ENCODE peak calls at places on chromosomes 11 and 22, in seven cellular contexts. L is H1, Y is stomach, D is HCT116, O is GM12878, Z is HepG2, J is K562. U is an unnamed sample.

GRCh38 chr22:20607157-20607907 is 99.9 kb downstream of the MED15 start:
- DNase-seq in L (peak; percentile 58), Y (no peak), D (no peak), O (no peak), Z (no peak), J (no peak), U (peak; percentile 72)

GRCh38 chr11:44917741-44918140 is 32.9 kb downstream of the TP53I11 start:
- DNase-seq in L (no peak), Y (no peak), D (no peak), O (no peak), Z (no peak), J (no peak), U (no peak)

GRCh38 chr11:13897606-13898276 is 64.8 kb upstream of the SPON1 start:
- DNase-seq in L (no peak), Y (no peak), D (no peak), O (no peak), Z (no peak), J (no peak), U (no peak)

GRCh38 chr11:11937957-11938356 is 70.5 kb downstream of the DKK3 start:
- DNase-seq in L (no peak), Y (no peak), D (no peak), O (no peak), Z (no peak), J (no peak), U (no peak)

GRCh38 chr11:34881900-34882299 is 34.3 kb downstream of the APIP start:
- DNase-seq in L (no peak), Y (no peak), D (no peak), O (no peak), Z (no peak), J (no peak), U (no peak)

GRCh38 chr11:17744151-17744940 is 9.8 kb downstream of the KCNC1 start:
- DNase-seq in L (no peak), Y (no peak), D (no peak), O (no peak), Z (no peak), J (no peak), U (peak; percentile 48)

GRCh38 chr11:65539401-65540289 is 14.8 kb downstream of the SCYL1 start:
- DNase-seq in L (peak; percentile 89), Y (peak; percentile 83), D (peak; percentile 62), O (no peak), Z (no peak), J (no peak), U (no peak)

GRCh38 chr11:86818466-86819282 is 18.3 kb downstream of the PRSS23 start:
- DNase-seq in L (no peak), Y (no peak), D (peak; percentile 52), O (peak; percentile 7), Z (peak; percentile 42), J (peak; percentile 49), U (no peak)

GRCh38 chr11:111444040-111444439 is 65.0 kb upstream of the POU2AF1 start:
- DNase-seq in L (no peak), Y (no peak), D (no peak), O (no peak), Z (no peak), J (no peak), U (no peak)

GRCh38 chr11:12556788-12557384 is 117.3 kb upstream of the TEAD1 start:
- DNase-seq in L (peak; percentile 51), Y (peak; percentile 80), D (peak; percentile 12), O (no peak), Z (peak; percentile 39), J (no peak), U (no peak)

GRCh38 chr11:68038226-68038717 is 553 bp upstream of the TCIRG1 start:
- DNase-seq in L (no peak), Y (no peak), D (no peak), O (no peak), Z (peak; percentile 93), J (peak; percentile 72), U (peak; percentile 86)

GRCh38 chr11:111983187-111983986 is 41.8 kb upstream of the DLAT start:
- DNase-seq in L (peak; percentile 62), Y (peak; percentile 71), D (no peak), O (no peak), Z (peak; percentile 91), J (peak; percentile 86), U (no peak)

GRCh38 chr11:94302806-94303205 is 1.6 kb upstream of the IZUMO1R start:
- DNase-seq in L (no peak), Y (no peak), D (no peak), O (no peak), Z (no peak), J (no peak), U (no peak)

GRCh38 chr11:66068923-66069714 is 953 bp upstream of the PACS1 start:
- DNase-seq in L (peak; percentile 48), Y (peak; percentile 58), D (no peak), O (no peak), Z (peak; percentile 12), J (no peak), U (peak; percentile 85)

GRCh38 chr11:47552581-47553416 is at the start of gene CELF1:
- DNase-seq in L (peak; percentile 91), Y (peak; percentile 92), D (peak; percentile 63), O (peak; percentile 50), Z (peak; percentile 77), J (peak; percentile 91), U (peak; percentile 99)

GRCh38 chr22:49370841-49371301 is 456.8 kb downstream of the BRD1 start:
- DNase-seq in L (peak; percentile 29), Y (peak; percentile 17), D (no peak), O (no peak), Z (no peak), J (no peak), U (peak; percentile 54)

GRCh38 chr11:2787816-2788750 is 88.3 kb upstream of the KCNQ1OT1 start:
- DNase-seq in L (peak; percentile 52), Y (peak; percentile 45), D (no peak), O (no peak), Z (peak; percentile 61), J (no peak), U (peak; percentile 47)

GRCh38 chr11:121696177-121696863 is 243.6 kb upstream of the SORL1-AS1 start:
- DNase-seq in L (no peak), Y (no peak), D (no peak), O (no peak), Z (no peak), J (no peak), U (no peak)

GRCh38 chr22:18994056-18994455 is 58.0 kb upstream of the PRODH start:
- DNase-seq in L (peak; percentile 42), Y (no peak), D (no peak), O (no peak), Z (no peak), J (no peak), U (no peak)

GRCh38 chr11:75346296-75346695 is 5.2 kb downstream of the ARRB1 start:
- DNase-seq in L (no peak), Y (no peak), D (no peak), O (no peak), Z (no peak), J (no peak), U (no peak)

GRCh38 chr11:121790435-121790834 is 325.6 kb downstream of the BLID start:
- DNase-seq in L (no peak), Y (no peak), D (no peak), O (no peak), Z (no peak), J (no peak), U (no peak)

GRCh38 chr11:116333193-116333592 is 439.6 kb downstream of the BUD13 start:
- DNase-seq in L (no peak), Y (no peak), D (no peak), O (no peak), Z (no peak), J (no peak), U (no peak)

GRCh38 chr11:95371147-95371546 is 140.1 kb upstream of the SESN3 start:
- DNase-seq in L (no peak), Y (no peak), D (no peak), O (no peak), Z (no peak), J (no peak), U (no peak)

GRCh38 chr11:95671768-95672167 is 117.8 kb downstream of the FAM76B start:
- DNase-seq in L (no peak), Y (no peak), D (no peak), O (no peak), Z (no peak), J (no peak), U (no peak)

GRCh38 chr11:73344191-73344607 is 32.0 kb upstream of the RELT start:
- DNase-seq in L (no peak), Y (no peak), D (no peak), O (no peak), Z (no peak), J (no peak), U (peak; percentile 86)

GRCh38 chr11:126102436-126102894 is 39.8 kb upstream of the CDON start:
- DNase-seq in L (no peak), Y (peak; percentile 78), D (no peak), O (peak; percentile 16), Z (peak; percentile 25), J (peak; percentile 63), U (no peak)

GRCh38 chr11:128515766-128516466 is 71.4 kb downstream of the ETS1 start:
- DNase-seq in L (no peak), Y (no peak), D (no peak), O (no peak), Z (no peak), J (no peak), U (no peak)
- H3K4me3 ChIP-seq in L (no peak overlapping the region), Y (peak overlapping the region; percentile 84), D (no peak overlapping the region), O (peak overlapping the region; percentile 96), Z (no peak overlapping the region), J (no peak overlapping the region), U (peak overlapping the region; percentile 51)

GRCh38 chr11:69308531-69308930 is 14.6 kb downstream of the MYEOV start:
- DNase-seq in L (no peak), Y (no peak), D (no peak), O (no peak), Z (no peak), J (no peak), U (no peak)
- TF ChIP-seq POLR2A in L (no peak), Y (no peak), D (no peak), O (no peak), Z (no peak), J (no peak), U (no peak)

DNA sequence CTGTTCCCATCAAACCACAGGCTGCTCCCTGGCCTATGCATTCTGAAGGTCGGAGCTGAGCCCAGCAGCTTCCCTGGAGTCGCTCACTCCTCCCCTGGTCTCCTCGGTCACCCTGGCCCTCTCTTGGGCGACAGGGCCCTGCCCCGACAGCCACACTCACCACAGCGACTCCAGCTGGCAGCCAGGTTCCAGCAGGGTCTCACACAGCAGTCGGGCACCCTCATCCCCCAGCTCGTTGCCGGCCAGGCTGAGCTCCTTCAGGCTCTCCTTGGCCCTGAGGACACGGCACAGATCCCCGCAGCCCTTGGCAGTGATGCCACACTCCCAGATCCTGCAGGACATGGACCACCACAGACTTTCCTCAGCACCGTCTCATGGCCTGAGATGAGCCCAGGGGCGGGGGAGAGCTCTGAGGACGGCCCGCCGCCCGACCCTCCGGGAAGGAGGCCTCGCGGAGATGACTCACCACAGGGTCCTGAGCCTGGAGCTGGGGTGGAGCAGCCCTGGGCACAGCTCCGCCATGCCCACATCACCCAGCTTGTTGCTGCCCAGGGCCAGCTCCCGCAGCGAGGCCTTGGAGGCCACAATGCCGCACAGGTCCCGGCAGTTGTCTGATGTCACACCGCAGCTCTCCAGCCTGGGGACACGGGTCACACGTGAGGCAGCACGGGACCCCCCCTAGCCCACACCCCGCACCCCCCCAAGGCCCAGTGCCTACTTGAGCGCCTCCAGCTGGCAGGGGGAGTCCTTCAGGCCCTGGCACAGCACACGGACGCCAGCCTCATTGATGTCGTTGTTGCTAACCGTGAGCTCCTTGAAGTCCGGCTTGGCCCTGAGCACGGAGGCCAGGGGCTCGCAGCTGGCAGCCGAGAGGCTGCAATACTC is 8.5 kb downstream of the RNH1 start:
- DNase-seq in L (no peak), Y (no peak), D (no peak), O (no peak), Z (no peak), J (no peak), U (no peak)
- TF ChIP-seq POLR2AphosphoS5 in L (no peak), Y (no peak), D (no peak), O (no peak), Z (no peak), J (peak; percentile 8), U (no peak)

GRCh38 chr11:120136356-120136755 is 1.6 kb downstream of the TRIM29 start:
- DNase-seq in L (no peak), Y (peak; percentile 17), D (no peak), O (no peak), Z (no peak), J (no peak), U (no peak)
- H3K4me3 ChIP-seq in L (no peak overlapping the region), Y (no peak overlapping the region), D (no peak overlapping the region), O (no peak overlapping the region), Z (no peak overlapping the region), J (no peak overlapping the region), U (no peak overlapping the region)

U was measured in spleen.